ENCODE peak calls at places on chromosomes 1 and 21, in five cellular contexts. L, Q, T, B and W are unnamed samples.

GRCh38 chr1:36157115-36157903 is 1.3 kb downstream of the MAP7D1 start:
- DNase-seq in Q (no peak), T (peak; percentile 59), L (no peak), B (no peak), W (peak; percentile 68)

GRCh38 chr1:72483958-72484357 is 201.6 kb upstream of the NEGR1 start:
- DNase-seq in B (no peak), L (no peak), T (no peak), Q (no peak), W (no peak)

GRCh38 chr1:162022626-162023025 is 1.0 kb downstream of the OLFML2B start:
- DNase-seq in Q (no peak), T (no peak), B (no peak), L (no peak), W (no peak)

GRCh38 chr1:226548281-226549093 is at the start of gene STUM:
- DNase-seq in B (peak; percentile 69), T (peak; percentile 39), L (no peak), Q (peak; percentile 23), W (peak; percentile 81)

GRCh38 chr1:19078503-19078902 is 122.0 kb upstream of the IFFO2 start:
- DNase-seq in T (no peak), Q (no peak), B (no peak), L (no peak), W (no peak)

GRCh38 chr1:65791860-65792670 is 630 bp upstream of the PDE4B start:
- DNase-seq in L (no peak), Q (no peak), T (peak; percentile 31), B (no peak), W (peak; percentile 62)

GRCh38 chr21:46155514-46156377 is at the start of gene FTCD:
- DNase-seq in Q (no peak), B (no peak), T (no peak), L (no peak), W (no peak)

GRCh38 chr1:226309398-226310122 is 596 bp upstream of the LIN9 start:
- DNase-seq in Q (no peak), T (peak; percentile 20), L (no peak), B (peak; percentile 29), W (peak; percentile 57)

GRCh38 chr1:147815503-147815902 is 55.1 kb upstream of the GJA5 start:
- DNase-seq in Q (no peak), T (no peak), L (no peak), B (peak; percentile 46), W (no peak)

GRCh38 chr1:88983791-88984552 is 8.5 kb downstream of the KYAT3 start:
- DNase-seq in Q (peak; percentile 65), B (peak; percentile 97), L (peak; percentile 23), T (peak; percentile 44), W (peak; percentile 48)

GRCh38 chr1:1360511-1361169 is 2.3 kb upstream of the MXRA8 start:
- DNase-seq in B (peak; percentile 91), Q (no peak), T (peak; percentile 97), L (peak; percentile 56), W (peak; percentile 71)

GRCh38 chr1:69421286-69421685 is 146.4 kb upstream of the LRRC7 start:
- DNase-seq in T (peak; percentile 62), B (no peak), L (no peak), Q (no peak), W (no peak)

GRCh38 chr1:181592261-181592859 is 109.0 kb downstream of the CACNA1E start:
- DNase-seq in Q (no peak), T (no peak), B (no peak), L (no peak), W (peak; percentile 36)

GRCh38 chr1:117388328-117388727 is 21.1 kb downstream of the MAN1A2 start:
- DNase-seq in T (no peak), Q (no peak), B (no peak), L (no peak), W (no peak)

GRCh38 chr1:20199410-20199809 is 13.1 kb upstream of the PLA2G2C start:
- DNase-seq in B (no peak), L (no peak), T (no peak), Q (no peak), W (no peak)

GRCh38 chr1:59752556-59753412 is 62.0 kb upstream of the HOOK1 start:
- DNase-seq in T (no peak), B (no peak), L (no peak), Q (no peak), W (no peak)

GRCh38 chr1:178308438-178308837 is 188.3 kb downstream of the CLEC20A start:
- DNase-seq in T (no peak), Q (no peak), B (no peak), L (peak; percentile 26), W (no peak)

DNA sequence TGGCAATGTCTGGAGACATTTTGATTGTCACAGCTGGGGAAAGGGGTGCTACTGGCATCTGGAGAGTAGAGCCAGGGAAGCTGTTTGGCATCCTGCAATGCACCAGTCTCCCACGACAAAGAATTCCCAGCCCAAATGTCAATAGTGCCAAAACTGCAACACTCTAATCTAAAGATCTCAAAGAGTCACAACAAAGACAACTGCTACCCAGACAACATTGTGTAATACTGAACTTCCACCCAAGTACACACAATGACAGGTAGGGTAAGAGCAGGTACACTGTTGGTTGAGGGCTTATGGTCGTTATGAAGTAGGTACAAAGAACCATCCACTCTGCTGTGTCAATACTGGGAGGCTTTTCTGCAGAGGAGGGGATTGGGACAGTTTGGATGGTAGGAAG is 8.2 kb upstream of the TMEM51 start:
- DNase-seq in L (no peak), B (no peak), T (no peak), Q (no peak), W (no peak)
- H3K4me2 ChIP-seq in L (no peak overlapping the region), B (no peak overlapping the region), T (no peak overlapping the region), Q (no peak overlapping the region), W (no peak overlapping the region)

DNA sequence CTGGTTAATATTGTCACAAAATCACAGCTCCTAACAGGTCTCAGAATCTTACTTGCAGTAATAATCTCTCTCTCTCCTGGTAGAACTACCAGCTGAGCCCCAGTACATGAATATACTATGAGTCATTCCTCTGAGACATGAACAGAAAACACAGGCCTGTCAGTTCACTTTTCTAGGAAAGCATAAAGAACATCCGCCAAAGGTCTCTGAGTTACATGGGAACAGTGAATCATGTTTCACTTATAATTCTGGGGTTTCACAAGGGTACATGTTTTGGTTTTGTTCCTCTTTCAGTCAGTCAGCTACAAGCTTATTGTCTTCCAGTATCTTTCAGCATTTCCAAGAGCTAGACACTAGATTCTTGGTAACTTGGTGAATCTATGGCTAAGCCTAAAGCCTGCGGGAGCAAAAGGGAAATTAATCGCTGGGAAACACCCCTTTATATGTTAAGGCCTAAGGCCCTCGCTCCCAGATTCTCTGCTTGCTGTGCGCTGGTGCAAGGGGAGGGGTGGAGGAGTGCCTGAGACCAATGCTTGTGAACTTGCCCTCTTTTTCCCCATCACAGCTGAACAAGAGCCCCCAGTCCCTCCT is 31.7 kb downstream of the IFNGR2 start:
- DNase-seq in L (no peak), B (peak; percentile 58), T (peak; percentile 92), Q (peak; percentile 92), W (no peak)
- H3K9ac ChIP-seq in L (no peak overlapping the region), B (no peak overlapping the region), T (no peak overlapping the region), Q (peak overlapping the region; percentile 43), W (no peak overlapping the region)

GRCh38 chr1:151399890-151400235 is 490 bp downstream of the PSMB4 start:
- DNase-seq in T (peak; percentile 25), Q (no peak), L (no peak), B (peak; percentile 31), W (peak; percentile 59)

GRCh38 chr1:151401860-151402259 is 2.5 kb downstream of the PSMB4 start:
- DNase-seq in T (no peak), B (no peak), Q (no peak), L (no peak), W (no peak)

GRCh38 chr1:151403612-151404011 is 4.2 kb downstream of the PSMB4 start:
- DNase-seq in Q (no peak), T (no peak), B (no peak), L (no peak), W (no peak)

GRCh38 chr1:151402764-151403163 is 3.4 kb downstream of the PSMB4 start:
- DNase-seq in Q (no peak), L (no peak), B (no peak), T (no peak), W (no peak)

DNA sequence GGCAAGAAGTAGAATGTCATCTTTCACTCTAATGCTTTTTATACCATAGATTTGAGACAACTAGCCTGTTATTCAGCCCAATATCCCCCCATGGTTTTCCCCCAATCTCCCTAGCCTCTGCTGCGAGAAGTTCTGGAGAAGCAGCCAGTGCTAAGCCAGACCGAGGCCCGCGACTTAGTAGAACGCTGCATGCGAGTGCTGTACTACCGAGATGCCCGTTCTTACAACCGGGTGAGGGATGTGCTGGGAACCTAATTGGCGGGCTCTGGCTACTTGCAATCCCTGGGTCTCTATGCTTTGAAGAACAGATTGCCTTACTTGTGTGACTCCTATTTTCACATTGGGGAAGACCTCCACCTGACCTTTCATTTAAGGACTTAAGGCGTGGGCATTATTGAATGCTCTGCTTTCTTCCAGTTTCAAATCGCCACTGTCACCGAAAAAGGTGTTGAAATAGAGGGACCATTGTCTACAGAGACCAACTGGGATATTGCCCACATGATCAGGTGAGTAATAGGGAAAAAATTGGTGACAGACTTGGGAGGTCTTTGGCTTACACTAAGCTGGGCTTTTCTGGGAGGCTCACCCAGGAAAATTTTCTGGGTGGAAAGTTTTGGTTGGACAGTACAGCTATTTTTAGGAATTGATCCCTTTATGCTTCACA is 1.9 kb downstream of the PSMB4 start:
- DNase-seq in B (no peak), L (no peak), T (peak; percentile 22), Q (no peak), W (no peak)
- H3K4me2 ChIP-seq in B (no peak overlapping the region), L (peak overlapping the region; percentile 82), T (no peak overlapping the region), Q (peak overlapping the region; percentile 38), W (peak overlapping the region; percentile 100)

GRCh38 chr1:154866257-154866994 is 3.7 kb downstream of the KCNN3 start:
- DNase-seq in L (no peak), T (peak; percentile 46), B (no peak), Q (no peak), W (no peak)
- H3K9ac ChIP-seq in L (no peak overlapping the region), T (no peak overlapping the region), B (no peak overlapping the region), Q (no peak overlapping the region), W (no peak overlapping the region)

GRCh38 chr1:47873332-47873731 is 123.9 kb downstream of the TRABD2B start:
- DNase-seq in B (no peak), Q (no peak), L (no peak), T (no peak), W (no peak)

GRCh38 chr1:47872871-47873270 is 124.3 kb downstream of the TRABD2B start:
- DNase-seq in B (no peak), Q (no peak), L (no peak), T (no peak), W (no peak)

GRCh38 chr1:47870480-47870879 is 126.7 kb downstream of the TRABD2B start:
- DNase-seq in L (no peak), T (no peak), Q (no peak), B (no peak), W (no peak)

GRCh38 chr1:47870946-47871750 is 126.0 kb downstream of the TRABD2B start:
- DNase-seq in T (no peak), L (no peak), Q (no peak), B (no peak), W (no peak)

DNA sequence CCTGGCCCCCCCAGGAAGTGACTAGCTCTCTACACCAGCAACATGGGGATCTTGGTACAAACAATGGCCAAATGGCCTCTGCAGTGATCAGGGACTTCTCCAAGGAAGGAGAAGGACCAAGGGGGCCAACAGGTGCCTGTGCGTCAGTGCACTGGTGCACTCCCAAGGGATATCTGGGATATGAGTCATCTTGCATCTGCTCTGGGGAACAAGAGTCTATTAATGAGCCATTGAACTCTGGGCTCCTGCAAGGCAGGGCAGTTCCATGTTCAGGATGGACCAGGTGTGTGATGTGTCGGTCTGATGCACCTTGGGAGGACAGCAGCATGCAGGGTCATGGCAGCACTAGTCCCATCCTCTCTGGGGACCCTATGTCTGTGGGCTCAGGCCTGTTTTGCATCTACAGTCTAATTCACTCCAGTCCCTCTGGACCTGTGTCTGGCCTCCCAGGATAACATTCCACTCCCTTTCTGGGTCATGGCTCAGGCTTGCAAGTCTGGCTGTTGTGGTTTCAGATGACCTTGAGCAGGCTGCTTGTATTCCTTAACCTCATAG is 125.3 kb downstream of the TRABD2B start:
- DNase-seq in B (peak; percentile 19), Q (no peak), T (no peak), L (peak; percentile 23), W (no peak)
- H3K4me2 ChIP-seq in B (no peak overlapping the region), Q (no peak overlapping the region), T (no peak overlapping the region), L (peak overlapping the region; percentile 43), W (no peak overlapping the region)